ENCODE peak calls at places on chromosome 9, in eight cellular contexts. M is mesothelial cell of epicardium, W is kidney epithelial cell, D is AG04449, J is gastrocnemius medialis, K is endothelial cell, B is GM12864, X is Calu3. R is an unnamed sample.

GRCh38 chr9:114098021-114098659 is 952 bp downstream of the KIF12 start:
- DNase-seq in B (no peak), X (peak; percentile 75), J (no peak), M (no peak), K (peak; percentile 24), W (no peak), D (no peak), R (no peak)

GRCh38 chr9:122392714-122393113 is 21.9 kb downstream of the PTGS1 start:
- DNase-seq in X (no peak), W (no peak), K (no peak), M (no peak), J (no peak), D (no peak), B (no peak), R (no peak)

GRCh38 chr9:113875917-113876805 is at the start of gene ZNF618:
- DNase-seq in M (peak; percentile 34), J (no peak), D (no peak), W (no peak), B (no peak), X (peak; percentile 33), K (peak; percentile 55), R (no peak)

GRCh38 chr9:124351672-124352468 is 63.4 kb downstream of the PSMB7 start:
- DNase-seq in M (no peak), J (no peak), D (no peak), K (no peak), X (no peak), W (no peak), B (no peak), R (no peak)

GRCh38 chr9:30075451-30076199 is 2308.8 kb upstream of the ACO1 start:
- DNase-seq in D (no peak), B (peak; percentile 19), M (no peak), X (peak; percentile 6), W (peak; percentile 61), K (no peak), J (no peak), R (no peak)

GRCh38 chr9:103902263-103902662 is 191.8 kb upstream of the SMC2 start:
- DNase-seq in K (no peak), J (no peak), M (no peak), D (no peak), X (no peak), W (no peak), B (no peak), R (no peak)

GRCh38 chr9:33988219-33988890 is 60.3 kb downstream of the UBAP2 start:
- DNase-seq in X (no peak), M (no peak), B (peak; percentile 84), W (peak; percentile 1), K (no peak), D (no peak), J (no peak), R (no peak)

GRCh38 chr9:7452378-7452777 is 347.2 kb downstream of the DMAC1 start:
- DNase-seq in J (no peak), K (no peak), W (no peak), D (no peak), X (no peak), M (no peak), B (no peak), R (no peak)

GRCh38 chr9:129454468-129455067 is 166.3 kb downstream of the C9orf50 start:
- DNase-seq in J (no peak), B (no peak), D (no peak), X (no peak), W (no peak), M (no peak), K (no peak), R (no peak)

GRCh38 chr9:129458663-129459549 is 162.0 kb downstream of the C9orf50 start:
- DNase-seq in J (no peak), X (no peak), B (no peak), M (no peak), K (peak; percentile 29), D (no peak), W (no peak), R (peak; percentile 67)

GRCh38 chr9:70954126-70954525 is 167.3 kb downstream of the TRPM3 start:
- DNase-seq in W (peak; percentile 72), K (no peak), B (no peak), M (no peak), X (peak; percentile 30), D (peak; percentile 74), J (no peak), R (no peak)

GRCh38 chr9:129759804-129760502 is 7.1 kb upstream of the PTGES start:
- DNase-seq in B (no peak), W (no peak), J (no peak), K (no peak), D (no peak), M (no peak), X (no peak), R (no peak)

GRCh38 chr9:98087420-98088354 is 31.2 kb downstream of the NANS start:
- DNase-seq in B (no peak), X (no peak), W (no peak), D (no peak), J (no peak), K (peak; percentile 62), M (no peak), R (peak; percentile 22)

GRCh38 chr9:4196886-4197285 is 103.0 kb downstream of the GLIS3 start:
- DNase-seq in D (no peak), W (no peak), B (no peak), X (no peak), M (no peak), J (no peak), K (no peak), R (no peak)

GRCh38 chr9:4193391-4193790 is 106.5 kb downstream of the GLIS3 start:
- DNase-seq in W (no peak), D (no peak), X (no peak), B (no peak), M (no peak), J (no peak), K (no peak), R (no peak)

GRCh38 chr9:4196376-4196775 is 103.5 kb downstream of the GLIS3 start:
- DNase-seq in W (peak; percentile 18), X (no peak), D (no peak), K (no peak), J (no peak), B (no peak), M (no peak), R (no peak)

GRCh38 chr9:4197548-4197947 is 102.3 kb downstream of the GLIS3 start:
- DNase-seq in W (no peak), M (no peak), J (no peak), B (no peak), D (no peak), K (no peak), X (no peak), R (no peak)

DNA sequence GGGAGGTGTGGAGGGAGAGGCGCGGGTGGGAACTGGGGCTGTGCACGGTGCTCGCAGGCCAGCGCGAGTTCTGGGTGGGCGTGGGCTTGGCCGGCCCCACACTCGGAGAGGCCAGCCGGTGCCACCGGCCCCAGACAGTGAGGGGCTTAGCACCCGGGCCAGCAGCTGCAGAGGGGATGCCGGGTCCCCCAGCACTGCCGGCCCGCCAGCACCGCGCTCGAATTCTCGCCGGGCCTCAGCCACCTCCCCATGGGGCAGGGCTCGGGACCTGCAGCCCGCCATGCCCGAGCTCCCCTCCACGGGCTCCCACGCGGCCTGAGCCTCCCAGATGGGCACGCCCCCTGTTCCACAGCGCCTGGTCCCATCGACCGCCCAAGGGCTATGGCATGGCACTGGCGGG is 104.6 kb downstream of the GLIS3 start:
- DNase-seq in D (no peak), W (no peak), X (no peak), M (no peak), K (no peak), J (no peak), B (no peak), R (no peak)
- TF ChIP-seq CTCF in D (no peak), W (no peak), X (no peak), M (no peak), K (no peak), J (no peak), B (no peak), R (no peak)

DNA sequence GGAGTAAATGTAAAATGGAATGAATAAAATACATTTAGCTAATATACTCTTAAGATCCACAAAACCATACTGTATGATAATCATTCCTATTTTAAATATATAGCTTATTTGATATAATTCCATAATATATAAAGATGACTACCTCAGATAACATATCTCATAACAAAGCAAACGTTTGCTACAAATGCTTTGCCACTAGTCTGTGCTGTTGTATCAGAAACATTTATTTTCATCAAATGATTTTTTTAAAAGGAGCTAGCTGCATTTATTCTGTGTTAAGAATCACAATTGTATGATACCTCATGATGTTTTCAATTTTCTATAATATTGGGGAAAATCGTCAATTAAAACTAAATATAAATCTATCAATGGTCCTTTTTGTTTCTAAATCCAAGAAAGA is 567.2 kb downstream of the PTPRD start:
- DNase-seq in X (no peak), B (no peak), K (no peak), W (no peak), J (no peak), D (no peak), M (no peak), R (no peak)
- TF ChIP-seq CTCF in X (no peak), B (no peak), K (no peak), W (peak; percentile 42), J (no peak), D (no peak), M (peak; percentile 35), R (no peak)

DNA sequence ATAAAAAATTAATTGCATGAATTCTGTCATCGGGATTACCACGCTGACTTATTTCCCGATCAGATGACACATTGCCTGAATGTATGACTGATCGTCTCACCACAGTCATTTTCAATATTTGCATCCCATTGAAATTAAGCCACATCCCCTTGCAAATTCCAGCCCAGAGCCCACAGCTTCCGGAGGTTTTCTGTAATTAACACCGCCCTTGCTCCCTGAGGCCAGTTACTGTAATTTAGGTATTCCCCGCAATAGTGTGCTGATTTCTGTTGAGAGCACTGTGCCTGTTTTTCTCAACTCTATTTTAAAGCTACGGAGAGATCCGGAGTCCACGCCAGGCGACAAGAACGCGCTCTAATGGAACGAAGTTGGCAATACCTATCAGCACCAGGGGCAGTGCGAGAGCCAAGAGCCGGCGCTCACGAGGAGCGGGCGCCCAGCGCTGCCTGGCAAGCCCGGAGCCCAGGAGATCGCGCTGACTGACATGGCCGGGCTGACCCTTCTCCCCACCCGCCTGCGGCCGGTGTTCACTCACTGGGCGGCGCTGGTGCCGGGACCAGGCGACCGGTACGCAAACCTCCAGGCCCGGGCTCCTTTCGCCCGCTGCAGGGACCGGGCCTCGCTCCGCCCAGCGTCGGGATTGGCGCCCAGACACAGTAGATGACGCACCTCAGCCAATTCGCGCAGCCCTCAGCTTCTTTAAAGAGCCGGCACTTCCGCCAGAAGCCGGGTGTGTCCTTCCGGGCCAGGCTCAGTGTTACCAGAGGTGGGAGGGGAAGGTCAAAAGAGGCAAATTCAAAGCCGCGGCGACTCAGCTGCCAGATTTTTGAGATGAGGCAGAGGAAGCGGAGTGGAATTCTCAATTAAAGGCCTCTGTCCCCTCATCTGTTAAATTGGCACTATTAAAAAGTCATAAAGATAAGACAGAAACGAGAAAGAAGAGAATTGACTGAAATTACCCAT is at the start of gene PLGRKT:
- DNase-seq in B (peak; percentile 89), J (peak; percentile 91), X (peak; percentile 85), W (peak; percentile 71), K (peak; percentile 70), D (no peak), M (peak; percentile 60), R (peak; percentile 93)
- TF ChIP-seq CTCF in B (peak; percentile 22), J (peak; percentile 49), X (no peak), W (peak; percentile 12), K (no peak), D (no peak), M (no peak), R (peak; percentile 31)

DNA sequence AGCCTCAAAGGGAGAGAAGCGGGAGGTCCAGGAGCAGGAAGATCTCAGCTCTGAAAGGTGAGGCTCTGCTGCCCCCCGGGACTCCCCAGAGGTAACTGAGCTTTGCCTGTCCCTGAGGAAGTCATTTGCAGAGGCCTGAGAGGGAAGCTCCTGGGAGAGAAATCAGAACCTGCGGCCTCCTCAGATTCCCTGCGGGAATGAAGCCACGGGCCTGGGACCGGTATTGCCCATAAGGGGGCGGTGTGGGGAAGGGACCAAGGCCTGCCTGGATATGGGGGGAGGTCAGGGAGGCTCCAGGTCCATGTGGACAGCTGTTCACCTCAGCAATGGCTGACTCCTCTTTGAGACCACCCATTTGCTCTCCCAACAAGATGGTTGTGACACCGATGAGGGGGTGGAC is 1.3 kb downstream of the SPATA31E1 start:
- DNase-seq in D (no peak), B (no peak), M (no peak), J (no peak), K (peak; percentile 38), W (no peak), X (peak; percentile 10), R (no peak)
- TF ChIP-seq CTCF in D (no peak), B (peak; percentile 19), M (no peak), J (no peak), K (no peak), W (no peak), X (no peak), R (no peak)

R was measured in uterus.